ENCODE peak calls at places on chromosomes 4 and X, in six cellular contexts. B, X, A, M, O and P are unnamed samples.

GRCh38 chr4:23504094-23504493 is 385.8 kb downstream of the PPARGC1A start:
- DNase-seq in B (no peak), X (no peak), A (no peak), M (no peak), O (no peak), P (no peak)

GRCh38 chrX:98516120-98516519 is 1632.4 kb downstream of the RPA4 start:
- DNase-seq in B (no peak), X (no peak), A (no peak), M (no peak), O (no peak), P (no peak)

GRCh38 chr4:21387683-21388082 is 560.9 kb downstream of the KCNIP4 start:
- DNase-seq in B (no peak), X (no peak), A (no peak), M (no peak), O (peak; percentile 4), P (no peak)

GRCh38 chrX:156000361-156000926 is 2.9 kb downstream of the IL9R start:
- DNase-seq in B (no peak), X (no peak), A (no peak), M (no peak), O (peak; percentile 8), P (no peak)

GRCh38 chr4:82543131-82543530 is 18.7 kb downstream of the TMEM150C start:
- DNase-seq in B (no peak), X (peak; percentile 64), A (no peak), M (no peak), O (no peak), P (no peak)

GRCh38 chr4:62683799-62684566 is 1483.9 kb downstream of the ADGRL3 start:
- DNase-seq in B (no peak), X (no peak), A (no peak), M (no peak), O (no peak), P (no peak)

GRCh38 chrX:12080265-12080664 is 58.0 kb upstream of the FRMPD4 start:
- DNase-seq in B (peak; percentile 25), X (peak; percentile 71), A (peak; percentile 72), M (no peak), O (peak; percentile 40), P (peak; percentile 9)

GRCh38 chr4:98193459-98194105 is 50.3 kb upstream of the STPG2 start:
- DNase-seq in B (no peak), X (no peak), A (no peak), M (no peak), O (no peak), P (no peak)

GRCh38 chrX:120457766-120458180 is 11.3 kb downstream of the LAMP2 start:
- DNase-seq in B (peak; percentile 87), X (peak; percentile 90), A (no peak), M (no peak), O (peak; percentile 15), P (peak; percentile 70)

GRCh38 chr4:22824091-22824490 is 131.4 kb downstream of the GBA3 start:
- DNase-seq in B (no peak), X (peak; percentile 52), A (no peak), M (no peak), O (no peak), P (no peak)

DNA sequence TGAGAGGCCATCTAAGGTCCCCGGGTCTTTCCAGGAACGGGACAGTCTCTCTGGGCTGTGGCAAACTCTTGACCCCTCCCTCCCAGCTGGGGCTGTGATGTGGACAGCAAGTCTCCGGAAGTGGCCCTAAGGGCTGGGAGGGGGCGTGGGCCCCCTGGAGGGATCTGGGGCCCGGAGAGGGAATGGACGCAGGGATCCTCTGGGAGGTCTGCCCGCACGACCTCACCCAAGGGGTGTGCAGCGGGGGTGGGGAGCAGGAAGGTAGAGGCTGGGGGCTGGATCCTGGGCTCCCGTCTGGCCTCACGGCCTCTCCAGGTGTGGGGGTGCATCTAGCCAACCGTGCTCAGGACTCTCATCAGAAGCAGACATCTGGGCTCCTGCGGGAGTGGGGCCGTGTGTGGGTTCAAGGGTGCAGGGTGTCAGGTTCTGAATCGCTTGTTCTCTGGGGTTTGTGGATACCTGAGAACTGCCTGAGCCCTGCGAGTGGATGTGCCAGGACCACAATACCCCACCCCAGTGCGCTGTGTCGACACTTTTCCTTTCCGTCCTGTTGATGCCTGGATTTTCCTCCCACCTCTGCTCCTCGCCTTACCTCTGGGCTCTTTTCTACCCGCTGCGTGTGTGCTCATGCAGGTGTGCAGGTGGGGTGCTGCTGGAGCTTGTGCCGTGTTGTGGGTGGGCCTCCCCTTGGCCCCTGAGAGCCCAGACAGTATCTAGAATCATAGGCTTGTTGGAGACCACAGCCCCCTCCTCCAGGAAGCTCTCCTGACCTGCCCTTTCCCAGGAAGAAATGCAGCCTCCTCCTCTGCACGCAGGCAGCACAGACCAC is 917 bp downstream of the CPZ start:
- DNase-seq in B (peak; percentile 29), X (no peak), A (peak; percentile 41), M (no peak), O (no peak), P (no peak)
- H3K4me2 ChIP-seq in B (peak overlapping the region; percentile 45), X (peak overlapping the region; percentile 86), A (peak overlapping the region; percentile 98), M (no peak overlapping the region), O (peak overlapping the region; percentile 82), P (no peak overlapping the region)

DNA sequence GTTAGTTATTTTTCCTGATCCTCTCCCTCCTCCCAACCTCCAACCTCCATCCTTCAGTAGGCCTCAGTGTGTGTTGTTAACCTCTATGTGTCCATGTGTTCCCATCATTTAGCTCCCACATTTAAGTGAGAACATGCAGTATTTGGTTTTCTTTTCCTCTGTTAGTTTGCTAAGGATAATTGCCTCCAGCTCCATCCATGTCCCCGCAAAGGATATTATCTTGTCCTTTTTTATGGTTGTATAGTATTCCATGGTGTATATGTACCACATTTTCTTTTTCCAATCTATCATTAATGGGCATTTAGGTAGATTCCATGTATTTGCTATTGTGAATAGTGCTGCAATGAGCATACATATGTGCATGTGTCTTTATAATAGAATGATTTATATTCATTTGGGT is 54.5 kb downstream of the TEX13C start:
- DNase-seq in B (no peak), X (no peak), A (no peak), M (no peak), O (no peak), P (no peak)
- H3K9me2 ChIP-seq in B (no peaks in the 10 kb centered on the region), X (no peaks in the 10 kb centered on the region), A (no peaks in the 10 kb centered on the region), M (no peaks in the 10 kb centered on the region), O (no peaks in the 10 kb centered on the region), P (no peaks in the 10 kb centered on the region)

DNA sequence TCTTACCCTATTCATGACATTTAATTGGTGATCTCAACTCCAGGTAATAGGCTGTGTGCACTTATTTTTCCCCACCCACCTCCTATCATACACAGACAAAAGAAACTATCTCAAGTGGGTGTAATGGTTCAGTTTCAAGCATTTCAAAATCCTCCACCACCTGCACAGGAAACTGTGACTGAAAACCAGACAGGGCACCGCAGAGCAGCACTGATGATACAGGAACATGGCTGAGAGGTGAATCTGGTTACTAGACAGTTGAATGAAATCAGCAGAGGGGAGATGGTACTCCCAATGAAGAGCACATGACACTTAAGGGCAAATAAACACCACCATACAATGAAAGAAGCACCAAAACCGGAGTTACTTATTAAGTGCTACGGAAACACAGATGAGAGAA is 78.4 kb downstream of the CAMK2D start:
- DNase-seq in B (no peak), X (no peak), A (no peak), M (no peak), O (no peak), P (peak; percentile 92)
- H3K4me2 ChIP-seq in B (peak overlapping the region; percentile 40), X (peak overlapping the region; percentile 32), A (no peak overlapping the region), M (no peak overlapping the region), O (peak overlapping the region; percentile 3), P (peak overlapping the region; percentile 71)

DNA sequence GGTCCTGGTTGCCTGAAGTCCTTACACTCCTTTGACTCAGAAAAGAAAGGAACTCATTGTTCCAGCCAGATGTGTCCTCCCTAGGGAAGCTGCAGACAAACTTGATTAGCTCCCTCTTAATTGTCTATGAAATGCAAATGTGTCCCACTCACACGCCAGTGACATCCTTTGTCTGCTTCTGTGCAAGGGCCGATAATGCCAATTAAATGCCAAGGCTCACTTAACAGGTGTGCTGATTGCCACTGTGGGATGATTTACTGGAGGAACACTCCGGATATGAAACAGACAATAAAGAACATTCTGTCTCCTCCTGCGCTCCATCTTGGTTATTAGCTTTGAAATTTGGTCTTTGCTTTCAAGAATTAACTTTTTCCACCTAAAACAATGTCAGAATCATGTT is 332.9 kb upstream of the CPEB2 start:
- DNase-seq in B (no peak), X (no peak), A (no peak), M (no peak), O (no peak), P (no peak)
- H3K9me2 ChIP-seq in B (no peaks in the 10 kb centered on the region), X (no peaks in the 10 kb centered on the region), A (peaks cover 7% of the 10 kb centered on the region), M (no peaks in the 10 kb centered on the region), O (no peaks in the 10 kb centered on the region), P (no peaks in the 10 kb centered on the region)

GRCh38 chr4:2248821-2249261 is 6.9 kb upstream of the HAUS3 start:
- DNase-seq in B (no peak), X (no peak), A (no peak), M (no peak), O (peak; percentile 3), P (no peak)
- H3K4me2 ChIP-seq in B (no peak overlapping the region), X (no peak overlapping the region), A (no peak overlapping the region), M (no peak overlapping the region), O (no peak overlapping the region), P (no peak overlapping the region)